ENCODE peak calls at places on chromosomes 13 and 19, in ten cellular contexts. J is H1; E is left ventricle myocardium inferior; K is thoracic aorta; Y is CD8-positive, alpha-beta T cell; C is osteoblast; I is uterus; D is A549; P is GM23338; V is lung. Q is an unnamed sample.

GRCh38 chr13:95629071-95629470 is 15.4 kb downstream of the DZIP1 start:
- DNase-seq in E (no peak), P (no peak), V (no peak), J (no peak), I (no peak), Y (no peak), C (no peak), K (no peak), D (no peak), Q (no peak)

GRCh38 chr13:110394371-110394841 is 87.3 kb downstream of the COL4A2 start:
- DNase-seq in P (no peak), K (no peak), J (no peak), V (no peak), Y (no peak), D (no peak), C (no peak), I (no peak), E (no peak), Q (no peak)

GRCh38 chr13:51292000-51292550 is 47.4 kb upstream of the SERPINE3 start:
- DNase-seq in P (no peak), V (no peak), D (no peak), Y (no peak), E (no peak), C (no peak), I (no peak), K (no peak), J (no peak), Q (no peak)

GRCh38 chr19:5686647-5687359 is 3.3 kb upstream of the RPL36 start:
- DNase-seq in J (peak), D (peak), K (peak), V (peak), C (peak), Y (peak), I (peak), E (peak), P (peak), Q (peak)

GRCh38 chr19:18599485-18599884 is 7.1 kb downstream of the CRLF1 start:
- DNase-seq in J (no peak), P (no peak), D (no peak), I (no peak), Y (no peak), V (no peak), E (no peak), C (no peak), K (no peak), Q (no peak)

GRCh38 chr13:76894401-76895110 is 8.4 kb upstream of the KCTD12 start:
- DNase-seq in D (no peak), P (no peak), I (no peak), C (no peak), V (no peak), Y (no peak), K (no peak), E (no peak), J (no peak), Q (no peak)

GRCh38 chr13:105611424-105611823 is 924.0 kb downstream of the EFNB2 start:
- DNase-seq in Y (no peak), K (no peak), I (no peak), C (peak), P (peak), D (no peak), E (no peak), J (no peak), V (no peak), Q (no peak)

GRCh38 chr19:56301152-56301551 is 13.5 kb downstream of the ZSCAN5A start:
- DNase-seq in I (no peak), D (no peak), C (no peak), J (no peak), Y (no peak), K (no peak), E (no peak), V (no peak), P (peak), Q (no peak)

GRCh38 chr19:40686882-40687524 is 3.4 kb downstream of the NUMBL start:
- DNase-seq in K (no peak), C (peak), P (no peak), Y (no peak), J (no peak), V (no peak), I (no peak), D (no peak), E (no peak), Q (no peak)

GRCh38 chr13:50798923-50799322 is 44.6 kb downstream of the DLEU7 start:
- DNase-seq in P (no peak), V (no peak), C (no peak), E (no peak), D (no peak), Y (no peak), J (no peak), I (no peak), K (no peak), Q (no peak)

GRCh38 chr13:98979012-98979411 is 1.1 kb upstream of the DOCK9 start:
- DNase-seq in J (no peak), K (no peak), D (no peak), Y (no peak), C (no peak), P (no peak), E (no peak), V (no peak), I (no peak), Q (no peak)

GRCh38 chr13:98976941-98977340 is 923 bp downstream of the DOCK9 start:
- DNase-seq in Y (no peak), K (no peak), P (no peak), I (no peak), D (no peak), V (no peak), J (no peak), E (no peak), C (no peak), Q (no peak)

GRCh38 chr13:98978280-98978679 is 416 bp upstream of the DOCK9 start:
- DNase-seq in P (no peak), I (no peak), E (no peak), J (no peak), V (no peak), K (no peak), D (no peak), Y (no peak), C (no peak), Q (no peak)

GRCh38 chr13:98976338-98976737 is 1.5 kb downstream of the DOCK9 start:
- DNase-seq in I (no peak), C (no peak), D (no peak), Y (no peak), P (no peak), K (no peak), E (no peak), J (no peak), V (no peak), Q (no peak)

GRCh38 chr13:98977568-98978270 is at the start of gene DOCK9:
- DNase-seq in E (peak), D (no peak), I (peak), P (peak), K (no peak), C (no peak), Y (no peak), J (peak), V (peak), Q (no peak)
- H3K4me3 ChIP-seq in E (peak), D (no peak), I (peak), P (no peak), K (peak), C (peak), Y (no peak), J (no peak), V (peak), Q (no peak)

DNA sequence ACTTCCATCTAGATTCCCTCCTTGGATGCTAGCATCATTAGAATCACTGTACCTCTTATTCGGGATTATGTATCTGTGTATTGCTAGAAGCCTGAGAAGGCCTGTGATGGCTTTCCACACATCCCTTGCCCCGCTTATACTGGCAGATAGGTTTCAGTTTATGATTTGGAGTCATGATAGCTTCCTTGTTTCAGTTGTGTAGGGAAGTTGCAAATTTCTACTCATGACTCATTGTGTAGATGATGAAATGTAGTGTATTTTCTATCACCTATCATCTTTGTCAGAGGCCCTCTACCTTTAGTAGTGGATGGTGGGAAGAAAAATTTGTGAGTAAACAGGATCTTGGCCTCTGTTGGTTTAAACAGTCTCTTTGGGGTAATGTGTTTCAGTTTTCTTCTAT is 165.2 kb downstream of the GGACT start:
- DNase-seq in J (no peak), C (no peak), I (no peak), Y (no peak), E (no peak), V (no peak), D (no peak), P (no peak), K (no peak), Q (no peak)
- H3K27ac ChIP-seq in J (no peak), C (no peak), I (no peak), Y (no peak), E (no peak), V (no peak), D (peak), P (peak), K (no peak), Q (no peak)

DNA sequence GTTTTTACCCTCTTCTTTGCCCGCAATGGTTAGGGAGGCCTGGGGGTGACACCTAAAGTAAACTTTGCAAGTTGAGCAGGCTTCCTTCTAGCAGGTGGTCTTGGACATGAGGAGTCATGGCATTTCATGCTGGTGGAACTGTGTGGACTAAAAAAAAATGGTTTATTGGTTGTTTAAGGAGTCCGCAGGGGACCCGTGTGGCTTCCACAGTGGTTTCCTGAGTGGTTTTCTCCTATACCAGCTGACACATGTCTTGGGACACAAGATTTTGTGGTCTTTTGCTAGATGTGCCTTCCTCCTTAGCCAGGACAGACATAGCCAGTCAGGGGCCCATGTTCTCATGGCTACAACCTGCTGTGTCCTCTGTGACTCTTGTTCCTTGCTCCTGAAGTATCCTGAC is 1.5 kb downstream of the ZNF543 start:
- DNase-seq in P (no peak), C (no peak), E (no peak), D (no peak), K (no peak), V (no peak), I (no peak), Y (no peak), J (no peak), Q (no peak)
- H3K4me3 ChIP-seq in P (peak), C (peak), E (peak), D (no peak), K (peak), V (no peak), I (no peak), Y (peak), J (peak), Q (peak)

DNA sequence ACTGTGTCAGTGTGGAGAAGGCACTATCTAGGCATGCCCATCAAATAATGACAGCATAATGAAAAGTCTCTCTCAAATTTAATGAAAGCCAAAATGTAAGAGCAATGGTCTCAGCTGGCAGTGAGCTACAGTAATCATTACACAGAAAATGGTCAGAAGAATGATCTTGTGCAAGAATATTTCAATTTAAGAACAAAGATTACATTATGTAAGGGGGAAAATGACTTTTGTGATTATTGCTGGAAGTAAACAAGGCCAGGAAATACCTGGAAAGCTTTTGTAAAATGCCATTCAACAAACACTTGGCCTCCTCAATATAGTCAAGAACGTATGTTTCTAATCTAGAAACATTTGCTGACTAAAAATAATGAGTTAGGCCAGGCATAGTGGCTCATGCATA is 89.1 kb downstream of the CAB39L start:
- DNase-seq in C (no peak), P (no peak), J (no peak), I (no peak), Y (no peak), V (no peak), E (no peak), D (no peak), K (no peak), Q (no peak)
- H3K27ac ChIP-seq in C (no peak), P (no peak), J (no peak), I (no peak), Y (no peak), V (no peak), E (no peak), D (no peak), K (peak), Q (no peak)

DNA sequence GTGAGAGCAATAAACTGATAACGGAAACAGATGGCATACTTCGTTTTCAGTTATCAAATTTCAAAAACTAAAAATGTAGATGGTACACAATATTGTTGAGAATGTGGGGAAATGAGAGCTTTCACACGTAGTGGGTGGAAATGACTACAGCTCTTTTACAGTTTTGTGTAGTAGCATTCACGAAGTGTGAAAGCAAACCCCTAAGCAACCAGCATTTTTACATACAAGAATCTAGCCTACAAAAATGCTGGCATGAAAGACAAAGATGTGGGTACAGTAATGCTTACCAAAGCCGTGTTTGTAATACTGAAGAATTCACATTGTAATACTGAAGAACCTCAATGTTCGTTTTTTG is 6.3 kb upstream of the ZNF283 start:
- DNase-seq in V (no peak), E (no peak), I (no peak), K (no peak), C (no peak), P (no peak), J (no peak), Y (no peak), D (no peak), Q (no peak)
- H3K4me3 ChIP-seq in V (no peak), E (peak), I (peak), K (peak), C (peak), P (peak), J (no peak), Y (peak), D (peak), Q (peak)

GRCh38 chr19:39156891-39157230 is 31.3 kb downstream of the PAK4 start:
- DNase-seq in K (no peak), E (no peak), I (no peak), J (no peak), P (no peak), C (no peak), D (no peak), Y (no peak), V (no peak), Q (no peak)

GRCh38 chr19:39157275-39157996 is 31.9 kb downstream of the PAK4 start:
- DNase-seq in E (no peak), P (no peak), V (no peak), J (no peak), Y (no peak), C (peak), I (no peak), K (no peak), D (no peak), Q (no peak)

GRCh38 chr19:39157997-39158389 is 32.4 kb downstream of the PAK4 start:
- DNase-seq in J (no peak), C (no peak), D (no peak), K (no peak), P (no peak), V (no peak), I (no peak), E (no peak), Y (no peak), Q (no peak)

GRCh38 chr19:39160523-39160861 is 34.9 kb downstream of the PAK4 start:
- DNase-seq in J (no peak), I (peak), C (peak), V (no peak), D (no peak), E (peak), Y (no peak), K (peak), P (no peak), Q (no peak)

GRCh38 chr19:39158646-39159260 is 33.2 kb downstream of the PAK4 start:
- DNase-seq in K (no peak), D (no peak), V (no peak), J (no peak), E (no peak), Y (no peak), C (peak), I (no peak), P (no peak), Q (no peak)
- H3K27ac ChIP-seq in K (no peak), D (no peak), V (no peak), J (no peak), E (no peak), Y (no peak), C (no peak), I (no peak), P (no peak), Q (no peak)

Q was measured in naive thymus-derived CD4-positive, alpha-beta T cell.